ENCODE peak calls at places on chromosomes 2 and 18, in ten cellular contexts. J is fibroblast of lung; K is fibroblast of the aortic adventitia; T is SK-N-SH; B is naive thymus-derived CD4-positive, alpha-beta T cell; U is breast epithelium; Y is stomach; N is BE2C; V is cardiac fibroblast; M is ascending aorta. Q is an unnamed sample.

GRCh38 chr2:180364719-180365118 is 357.6 kb upstream of the CWC22 start:
- DNase-seq in K (no peak), V (no peak), T (no peak), J (no peak), N (no peak), M (no peak), Y (peak; percentile 33), U (no peak), B (no peak), Q (no peak)

GRCh38 chr18:12921178-12921577 is 26.6 kb upstream of the SEH1L start:
- DNase-seq in N (no peak), J (no peak), K (no peak), U (no peak), Y (no peak), M (no peak), B (no peak), V (no peak), T (no peak), Q (peak; percentile 42)

GRCh38 chr2:234502285-234502918 is 5.5 kb upstream of the ARL4C start:
- DNase-seq in J (peak; percentile 94), K (peak; percentile 79), N (no peak), U (no peak), M (no peak), T (no peak), B (no peak), V (peak; percentile 48), Y (no peak), Q (no peak)

GRCh38 chr2:186695081-186695756 is 1.4 kb downstream of the FAM171B start:
- DNase-seq in N (peak; percentile 10), T (peak; percentile 44), K (peak; percentile 68), B (no peak), M (no peak), J (peak; percentile 76), Y (no peak), U (no peak), V (peak; percentile 67), Q (no peak)

GRCh38 chr2:65456074-65456473 is 23.7 kb upstream of the SPRED2 start:
- DNase-seq in Y (no peak), J (peak; percentile 92), V (no peak), T (no peak), M (no peak), U (no peak), K (peak; percentile 28), B (no peak), N (no peak), Q (no peak)

GRCh38 chr2:69269330-69269729 is 117.7 kb downstream of the GFPT1 start:
- DNase-seq in V (no peak), Y (no peak), N (no peak), M (no peak), B (no peak), J (peak; percentile 23), T (no peak), U (no peak), K (no peak), Q (no peak)

GRCh38 chr2:86791574-86791973 is 861 bp upstream of the CD8A start:
- DNase-seq in J (no peak), N (no peak), M (no peak), T (peak; percentile 27), B (no peak), V (no peak), K (no peak), Y (no peak), U (no peak), Q (no peak)

GRCh38 chr18:61459896-61460295 is 126.7 kb downstream of the CDH20 start:
- DNase-seq in Y (no peak), T (no peak), B (no peak), K (no peak), N (no peak), J (no peak), V (no peak), M (no peak), U (no peak), Q (no peak)

GRCh38 chr2:3594493-3595281 is at the start of gene COLEC11:
- DNase-seq in V (peak; percentile 63), U (no peak), M (no peak), N (peak; percentile 89), B (no peak), J (peak; percentile 31), T (peak; percentile 96), K (no peak), Y (no peak), Q (no peak)

GRCh38 chr2:54899576-54900200 is 150.6 kb downstream of the RTN4 start:
- DNase-seq in U (no peak), J (peak; percentile 51), V (peak; percentile 79), T (peak; percentile 27), M (no peak), B (peak; percentile 14), N (no peak), Y (no peak), K (peak; percentile 79), Q (peak; percentile 11)

GRCh38 chr18:37564796-37565137 is 831 bp downstream of the CELF4 start:
- DNase-seq in Y (peak; percentile 42), K (peak; percentile 29), J (peak; percentile 45), M (no peak), U (no peak), V (peak; percentile 66), T (peak; percentile 52), N (no peak), B (no peak), Q (no peak)

GRCh38 chr18:27785815-27786537 is 391.0 kb downstream of the CDH2 start:
- DNase-seq in J (no peak), T (no peak), Y (no peak), B (no peak), V (no peak), N (no peak), M (no peak), K (no peak), U (no peak), Q (no peak)
- H3K4me3 ChIP-seq in J (no peak overlapping the region), T (no peak overlapping the region), Y (no peak overlapping the region), B (no peak overlapping the region), V (no peak overlapping the region), N (no peak overlapping the region), M (no peak overlapping the region), K (no peak overlapping the region), U (no peak overlapping the region), Q (no peak overlapping the region)

DNA sequence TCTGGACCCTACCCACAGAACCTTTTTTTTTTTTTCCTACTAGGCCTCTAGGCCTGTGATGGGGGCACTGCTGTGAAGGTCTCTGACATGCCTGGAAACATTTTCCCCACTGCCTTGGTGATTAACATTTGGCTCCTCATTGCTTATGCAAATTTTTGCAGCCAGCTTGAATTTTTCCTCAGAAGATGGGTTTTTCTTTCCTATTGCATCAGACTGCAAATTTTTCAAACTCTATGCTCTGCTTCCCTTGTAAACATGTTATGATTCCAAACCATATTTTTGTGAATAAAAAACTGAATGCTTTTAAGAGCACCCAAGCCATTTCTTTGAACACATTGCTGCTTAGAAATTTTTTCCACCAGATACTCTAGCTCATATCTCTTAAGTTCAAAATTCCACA is 33.5 kb downstream of the PDE1A start:
- DNase-seq in T (no peak), Y (no peak), N (no peak), V (peak; percentile 39), U (no peak), B (no peak), K (peak; percentile 39), J (no peak), M (no peak), Q (no peak)
- H3K4me3 ChIP-seq in T (no peak overlapping the region), Y (no peak overlapping the region), N (no peak overlapping the region), V (no peak overlapping the region), U (no peak overlapping the region), B (no peak overlapping the region), K (no peak overlapping the region), J (no peak overlapping the region), M (no peak overlapping the region), Q (no peak overlapping the region)

DNA sequence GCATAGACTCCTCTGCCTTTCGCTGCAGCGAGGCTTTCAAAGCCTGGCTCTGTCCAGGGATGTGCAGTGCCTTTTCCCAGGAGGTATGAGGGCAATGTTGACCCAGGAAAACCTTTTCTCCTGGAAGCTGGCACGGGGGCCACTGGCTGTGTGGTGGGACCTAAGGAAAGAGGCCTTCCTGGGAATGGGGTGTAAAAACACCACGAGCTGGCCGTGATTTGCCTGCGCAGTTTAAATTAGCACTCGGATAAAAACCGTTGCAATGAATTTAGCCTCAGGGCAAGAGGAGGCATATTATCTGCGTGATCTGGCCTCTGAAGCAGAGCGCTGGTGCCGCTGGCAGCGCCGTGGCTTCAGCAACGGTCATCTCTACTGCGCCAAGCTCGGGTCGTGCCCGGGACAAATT is 3.0 kb downstream of the OSR1 start:
- DNase-seq in Y (no peak), T (peak; percentile 61), M (no peak), B (no peak), N (no peak), U (no peak), J (no peak), K (peak; percentile 56), V (no peak), Q (no peak)
- H3K4me3 ChIP-seq in Y (peak overlapping the region; percentile 65), T (peak overlapping the region; percentile 75), M (peak overlapping the region; percentile 65), B (no peak overlapping the region), N (no peak overlapping the region), U (peak overlapping the region; percentile 59), J (peak overlapping the region; percentile 91), K (peak overlapping the region; percentile 83), V (peak overlapping the region; percentile 76), Q (no peak overlapping the region)

DNA sequence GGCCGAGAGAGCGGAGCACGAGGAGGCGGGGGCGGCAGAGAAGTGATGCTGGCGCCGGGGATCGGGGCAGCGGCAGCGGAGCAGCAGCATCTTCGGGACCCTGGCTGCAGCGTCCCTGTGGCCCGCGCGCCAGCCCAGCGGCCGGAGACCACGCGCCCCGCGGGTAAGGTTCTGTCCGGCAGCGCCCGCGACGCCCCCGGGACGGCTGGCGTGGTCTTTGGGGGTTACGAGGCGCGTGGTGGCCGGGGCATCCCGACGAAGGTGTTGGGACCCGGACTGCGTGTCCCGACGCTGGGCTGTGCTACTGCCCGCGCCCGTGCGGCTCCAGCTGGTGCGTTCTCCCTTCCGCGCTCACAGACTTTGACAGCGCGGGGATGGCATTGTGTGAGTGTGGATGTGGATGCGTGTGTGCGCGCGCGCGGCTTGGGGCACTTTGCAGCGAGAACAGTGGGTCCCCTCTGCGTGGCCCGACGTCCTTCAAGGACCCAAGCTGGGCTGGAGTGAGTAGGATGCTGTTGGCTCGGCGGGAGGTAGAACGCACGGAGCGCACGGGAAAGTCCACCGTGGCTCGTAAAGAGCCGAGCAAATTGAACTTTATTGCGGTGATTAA is 405.0 kb downstream of the XIRP2 start:
- DNase-seq in M (no peak), Y (no peak), B (no peak), U (no peak), J (peak; percentile 50), K (peak; percentile 12), T (no peak), V (peak; percentile 18), N (peak; percentile 6), Q (peak; percentile 10)
- H3K4me3 ChIP-seq in M (peak overlapping the region; percentile 66), Y (peak overlapping the region; percentile 77), B (peak overlapping the region; percentile 27), U (peak overlapping the region; percentile 60), J (peak overlapping the region; percentile 75), K (peak overlapping the region; percentile 68), T (peak overlapping the region; percentile 71), V (peak overlapping the region; percentile 56), N (peak overlapping the region; percentile 53), Q (no peak overlapping the region)

GRCh38 chr2:237669628-237670351 is 42.4 kb downstream of the LRRFIP1 start:
- DNase-seq in K (peak; percentile 100), V (peak; percentile 98), U (no peak), J (peak; percentile 97), T (peak; percentile 48), B (no peak), N (peak; percentile 52), Y (no peak), M (no peak), Q (no peak)
- H3K4me3 ChIP-seq in K (peak overlapping the region; percentile 3), V (no peak overlapping the region), U (no peak overlapping the region), J (no peak overlapping the region), T (no peak overlapping the region), B (no peak overlapping the region), N (no peak overlapping the region), Y (no peak overlapping the region), M (no peak overlapping the region), Q (no peak overlapping the region)

Q was measured in CD4-positive, alpha-beta memory T cell.